ENCODE peak calls at places on chromosomes 7 and 10, in five cellular contexts. Z is ecto neural progenitor cell; G is activated naive CD8-positive, alpha-beta T cell treated with anti-CD3 and anti-CD28 coated beads for 36 hours; R is mesenteric fat pad; U is OCI-LY7. C is an unnamed sample.

GRCh38 chr7:32154797-32155196 is 84.6 kb upstream of the PDE1C start:
- DNase-seq in Z (no peak), G (no peak), R (no peak), U (no peak), C (no peak)

GRCh38 chr10:78359641-78360091 is 326.0 kb downstream of the RPS24 start:
- DNase-seq in Z (no peak), G (no peak), R (no peak), U (no peak), C (no peak)

GRCh38 chr10:114551310-114551972 is 106.6 kb downstream of the ABLIM1 start:
- DNase-seq in Z (no peak), G (no peak), R (no peak), U (no peak), C (peak; percentile 82)

GRCh38 chr7:66283003-66283920 is 78.1 kb downstream of the TPST1 start:
- DNase-seq in Z (no peak), G (no peak), R (no peak), U (no peak), C (no peak)

GRCh38 chr7:104185346-104185745 is 22.5 kb downstream of the ORC5 start:
- DNase-seq in Z (no peak), G (no peak), R (no peak), U (no peak), C (no peak)

GRCh38 chr7:135773451-135773850 is 24.8 kb upstream of the FAM180A start:
- DNase-seq in Z (no peak), G (no peak), R (no peak), U (no peak), C (peak; percentile 74)

GRCh38 chr7:6359021-6359420 is 86.6 kb upstream of the CYTH3 start:
- DNase-seq in Z (no peak), G (no peak), R (no peak), U (peak; percentile 50), C (no peak)

GRCh38 chr7:136336932-136337331 is 359.8 kb upstream of the MTPN start:
- DNase-seq in Z (no peak), G (no peak), R (no peak), U (no peak), C (no peak)

GRCh38 chr10:34698979-34699378 is 116.1 kb downstream of the PARD3 start:
- DNase-seq in Z (no peak), G (no peak), R (no peak), U (no peak), C (no peak)

GRCh38 chr10:37865957-37866671 is 8.7 kb upstream of the ZNF248 start:
- DNase-seq in Z (no peak), G (no peak), R (no peak), U (peak; percentile 79), C (no peak)